ENCODE peak calls at places on chromosomes 6 and 20, in seven cellular contexts. One of them, this sample, is unnamed. For H3K36me3, the result is how much of the 10 kb centered on the place peaks cover.

GRCh38 chr6:63467247-63467954 is 104.9 kb upstream of the LOC128125822 start:
- DNase-seq in lower lobe of right lung: no peak
- DNase-seq in tibial artery: no peak
- DNase-seq in Panc1: no peak
- DNase-seq in psoas muscle: no peak
- DNase-seq in brain microvascular endothelial cell: no peak
- DNase-seq in stomach: no peak
- DNase-seq in this sample: no peak

GRCh38 chr6:108031968-108032367 is 42.6 kb downstream of the OSTM1 start:
- DNase-seq in stomach: no peak
- DNase-seq in lower lobe of right lung: no peak
- DNase-seq in psoas muscle: peak
- DNase-seq in Panc1: no peak
- DNase-seq in brain microvascular endothelial cell: no peak
- DNase-seq in tibial artery: no peak
- DNase-seq in this sample: no peak

GRCh38 chr6:106973841-106974336 is 640 bp downstream of the CD24 start:
- DNase-seq in Panc1: no peak
- DNase-seq in psoas muscle: no peak
- DNase-seq in lower lobe of right lung: peak
- DNase-seq in tibial artery: no peak
- DNase-seq in brain microvascular endothelial cell: no peak
- DNase-seq in stomach: peak
- DNase-seq in this sample: no peak

GRCh38 chr20:36628076-36628475 is 17.9 kb downstream of the SLA2 start:
- DNase-seq in psoas muscle: no peak
- DNase-seq in stomach: no peak
- DNase-seq in tibial artery: no peak
- DNase-seq in lower lobe of right lung: no peak
- DNase-seq in Panc1: no peak
- DNase-seq in brain microvascular endothelial cell: peak
- DNase-seq in this sample: no peak

GRCh38 chr6:12484519-12484918 is 194.4 kb downstream of the EDN1 start:
- DNase-seq in tibial artery: no peak
- DNase-seq in lower lobe of right lung: no peak
- DNase-seq in stomach: no peak
- DNase-seq in Panc1: no peak
- DNase-seq in psoas muscle: no peak
- DNase-seq in brain microvascular endothelial cell: no peak
- DNase-seq in this sample: no peak

GRCh38 chr6:107764684-107765460 is 59.2 kb downstream of the SCML4 start:
- DNase-seq in brain microvascular endothelial cell: no peak
- DNase-seq in Panc1: no peak
- DNase-seq in tibial artery: no peak
- DNase-seq in stomach: no peak
- DNase-seq in psoas muscle: no peak
- DNase-seq in lower lobe of right lung: no peak
- DNase-seq in this sample: no peak

GRCh38 chr6:129346964-129347363 is 363.0 kb downstream of the ARHGAP18 start:
- DNase-seq in psoas muscle: no peak
- DNase-seq in stomach: no peak
- DNase-seq in tibial artery: no peak
- DNase-seq in brain microvascular endothelial cell: no peak
- DNase-seq in Panc1: no peak
- DNase-seq in lower lobe of right lung: no peak
- DNase-seq in this sample: no peak

GRCh38 chr6:53986721-53987526 is 124.3 kb upstream of the MLIP start:
- DNase-seq in tibial artery: no peak
- DNase-seq in Panc1: no peak
- DNase-seq in lower lobe of right lung: no peak
- DNase-seq in stomach: no peak
- DNase-seq in brain microvascular endothelial cell: peak
- DNase-seq in psoas muscle: no peak
- DNase-seq in this sample: no peak

GRCh38 chr6:56671651-56672461 is 29.2 kb upstream of the DST start:
- DNase-seq in Panc1: no peak
- DNase-seq in brain microvascular endothelial cell: no peak
- DNase-seq in lower lobe of right lung: no peak
- DNase-seq in stomach: no peak
- DNase-seq in psoas muscle: peak
- DNase-seq in tibial artery: peak
- DNase-seq in this sample: no peak

GRCh38 chr20:460707-461106 is 1.6 kb downstream of the TBC1D20 start:
- DNase-seq in psoas muscle: no peak
- DNase-seq in tibial artery: peak
- DNase-seq in lower lobe of right lung: no peak
- DNase-seq in stomach: no peak
- DNase-seq in Panc1: no peak
- DNase-seq in brain microvascular endothelial cell: no peak
- DNase-seq in this sample: no peak

GRCh38 chr20:32674362-32674789 is 635 bp upstream of the C20orf203 start:
- DNase-seq in stomach: peak
- DNase-seq in Panc1: peak
- DNase-seq in lower lobe of right lung: no peak
- DNase-seq in tibial artery: no peak
- DNase-seq in psoas muscle: no peak
- DNase-seq in brain microvascular endothelial cell: peak
- DNase-seq in this sample: no peak

GRCh38 chr6:137882225-137882961 is 15.3 kb downstream of the TNFAIP3 start:
- DNase-seq in psoas muscle: no peak
- DNase-seq in brain microvascular endothelial cell: no peak
- DNase-seq in stomach: no peak
- DNase-seq in Panc1: no peak
- DNase-seq in tibial artery: no peak
- DNase-seq in lower lobe of right lung: no peak
- DNase-seq in this sample: no peak

GRCh38 chr6:137879301-137879700 is 12.2 kb downstream of the TNFAIP3 start:
- DNase-seq in stomach: no peak
- DNase-seq in psoas muscle: no peak
- DNase-seq in Panc1: no peak
- DNase-seq in tibial artery: no peak
- DNase-seq in brain microvascular endothelial cell: no peak
- DNase-seq in lower lobe of right lung: no peak
- DNase-seq in this sample: no peak

GRCh38 chr6:137881522-137881886 is 14.4 kb downstream of the TNFAIP3 start:
- DNase-seq in Panc1: no peak
- DNase-seq in lower lobe of right lung: no peak
- DNase-seq in stomach: no peak
- DNase-seq in psoas muscle: no peak
- DNase-seq in tibial artery: no peak
- DNase-seq in brain microvascular endothelial cell: no peak
- DNase-seq in this sample: no peak

GRCh38 chr6:137879885-137880430 is 12.9 kb downstream of the TNFAIP3 start:
- DNase-seq in psoas muscle: no peak
- DNase-seq in tibial artery: no peak
- DNase-seq in brain microvascular endothelial cell: no peak
- DNase-seq in Panc1: no peak
- DNase-seq in lower lobe of right lung: no peak
- DNase-seq in stomach: no peak
- DNase-seq in this sample: no peak

DNA sequence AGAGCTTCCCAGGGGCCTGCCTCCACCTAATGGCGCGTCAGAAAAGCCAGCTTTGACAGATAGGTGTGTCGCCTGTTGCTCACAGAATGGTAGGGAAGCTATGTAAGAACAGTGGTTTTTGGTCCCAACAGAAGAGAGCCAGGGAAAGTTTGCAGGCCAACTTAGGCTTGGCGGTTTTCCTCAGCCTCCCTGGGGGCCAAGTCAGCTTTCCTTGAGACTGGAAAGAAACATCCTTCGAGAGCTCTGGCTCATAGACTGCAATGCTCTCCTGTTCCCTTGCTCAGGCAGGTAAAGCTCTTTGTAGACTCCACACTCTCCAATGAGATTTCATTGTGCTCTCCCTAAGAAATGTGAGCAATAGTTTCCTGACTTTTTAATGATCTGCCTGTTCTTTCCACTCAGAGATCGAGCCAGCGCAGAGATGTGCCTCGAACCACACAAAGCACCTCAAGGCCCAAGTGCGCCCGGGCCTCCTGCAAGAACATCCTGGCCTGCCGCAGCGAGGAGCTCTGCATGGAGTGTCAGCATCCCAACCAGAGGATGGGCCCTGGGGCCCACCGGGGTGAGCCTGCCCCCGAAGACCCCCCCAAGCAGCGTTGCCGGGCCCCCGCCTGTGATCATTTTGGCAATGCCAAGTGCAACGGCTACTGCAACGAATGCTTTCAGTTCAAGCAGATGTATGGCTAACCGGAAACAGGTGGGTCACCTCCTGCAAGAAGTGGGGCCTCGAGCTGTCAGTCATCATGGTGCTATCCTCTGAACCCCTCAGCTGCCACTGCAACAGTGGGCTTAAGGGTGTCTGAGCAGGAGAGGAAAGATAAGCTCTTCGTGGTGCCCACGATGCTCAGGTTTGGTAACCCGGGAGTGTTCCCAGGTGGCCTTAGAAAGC is 13.8 kb downstream of the TNFAIP3 start:
- DNase-seq in tibial artery: no peak
- DNase-seq in brain microvascular endothelial cell: no peak
- DNase-seq in lower lobe of right lung: no peak
- DNase-seq in psoas muscle: no peak
- DNase-seq in Panc1: no peak
- DNase-seq in stomach: no peak
- DNase-seq in this sample: no peak
- H3K36me3 ChIP-seq in tibial artery: half or more
- H3K36me3 ChIP-seq in brain microvascular endothelial cell: half or more
- H3K36me3 ChIP-seq in lower lobe of right lung: half or more
- H3K36me3 ChIP-seq in psoas muscle: half or more
- H3K36me3 ChIP-seq in Panc1: under half
- H3K36me3 ChIP-seq in stomach: half or more
- H3K36me3 ChIP-seq in this sample: under half

GRCh38 chr6:154274175-154274574 is 82.4 kb downstream of the IPCEF1 start:
- DNase-seq in lower lobe of right lung: no peak
- DNase-seq in stomach: no peak
- DNase-seq in psoas muscle: no peak
- DNase-seq in Panc1: no peak
- DNase-seq in tibial artery: no peak
- DNase-seq in brain microvascular endothelial cell: no peak
- DNase-seq in this sample: no peak

GRCh38 chr6:154276810-154277577 is 79.6 kb downstream of the IPCEF1 start:
- DNase-seq in brain microvascular endothelial cell: no peak
- DNase-seq in Panc1: no peak
- DNase-seq in lower lobe of right lung: no peak
- DNase-seq in psoas muscle: no peak
- DNase-seq in stomach: no peak
- DNase-seq in tibial artery: no peak
- DNase-seq in this sample: no peak

DNA sequence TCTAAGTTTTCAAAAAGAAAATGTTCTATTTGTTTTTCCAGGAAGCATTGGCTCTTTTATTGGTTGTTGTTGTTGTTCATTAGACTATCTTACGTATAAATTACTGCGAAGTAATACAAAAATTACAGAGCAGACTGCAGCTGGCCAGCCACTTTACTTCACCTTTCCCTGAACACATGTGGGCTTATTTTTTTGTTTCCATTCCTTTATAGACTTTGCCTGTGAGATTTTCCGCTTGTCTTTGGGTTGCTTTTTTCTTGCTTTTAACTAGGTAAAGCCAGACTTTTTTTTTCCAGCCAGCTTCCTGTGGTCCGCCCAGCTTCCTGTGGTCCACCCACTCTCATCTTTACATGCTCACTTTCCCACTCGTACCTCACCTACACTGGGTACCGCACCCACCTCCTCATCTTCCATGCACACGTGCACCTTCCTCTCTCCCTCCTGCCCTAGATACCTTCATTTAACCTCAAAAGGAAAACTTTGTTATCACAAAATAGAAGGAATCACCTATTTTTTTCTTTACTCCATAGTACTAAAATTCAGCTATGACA is 79.0 kb downstream of the IPCEF1 start:
- DNase-seq in psoas muscle: no peak
- DNase-seq in Panc1: no peak
- DNase-seq in tibial artery: no peak
- DNase-seq in stomach: no peak
- DNase-seq in lower lobe of right lung: no peak
- DNase-seq in brain microvascular endothelial cell: no peak
- DNase-seq in this sample: no peak
- TF ChIP-seq CTCF in psoas muscle: no peak
- TF ChIP-seq CTCF in Panc1: peak
- TF ChIP-seq CTCF in tibial artery: peak
- TF ChIP-seq CTCF in stomach: no peak
- TF ChIP-seq CTCF in lower lobe of right lung: no peak
- TF ChIP-seq CTCF in brain microvascular endothelial cell: no peak
- TF ChIP-seq CTCF in this sample: no peak

GRCh38 chr6:29709178-29709576 is 14.1 kb upstream of the HLA-F start:
- DNase-seq in tibial artery: no peak
- DNase-seq in psoas muscle: no peak
- DNase-seq in Panc1: no peak
- DNase-seq in brain microvascular endothelial cell: no peak
- DNase-seq in lower lobe of right lung: no peak
- DNase-seq in stomach: no peak
- DNase-seq in this sample: no peak
- H3K4me3 ChIP-seq in tibial artery: no peak
- H3K4me3 ChIP-seq in psoas muscle: no peak
- H3K4me3 ChIP-seq in Panc1: no peak
- H3K4me3 ChIP-seq in brain microvascular endothelial cell: no peak
- H3K4me3 ChIP-seq in lower lobe of right lung: peak
- H3K4me3 ChIP-seq in stomach: no peak
- H3K4me3 ChIP-seq in this sample: no peak

DNA sequence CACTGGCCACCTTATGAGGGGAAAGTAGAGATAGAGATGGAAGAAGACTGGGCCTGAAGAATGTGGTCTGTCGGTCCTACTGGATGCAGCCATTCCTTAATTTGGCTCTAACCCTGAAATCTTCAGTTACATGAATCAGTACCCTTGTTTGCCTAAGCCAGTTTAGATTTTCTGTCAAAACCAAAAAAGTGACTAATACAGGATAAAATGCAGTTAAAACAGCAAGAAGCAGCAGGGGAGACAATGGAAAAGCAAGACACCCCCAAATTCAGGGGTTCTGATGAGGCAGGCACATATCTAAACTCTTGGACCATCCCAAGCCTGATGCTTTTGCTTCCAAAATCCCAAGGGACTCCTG is 17.4 kb upstream of the UBE2V1 start:
- DNase-seq in stomach: no peak
- DNase-seq in Panc1: no peak
- DNase-seq in lower lobe of right lung: no peak
- DNase-seq in brain microvascular endothelial cell: no peak
- DNase-seq in psoas muscle: no peak
- DNase-seq in tibial artery: no peak
- DNase-seq in this sample: no peak
- H3K36me3 ChIP-seq in stomach: under half
- H3K36me3 ChIP-seq in Panc1: under half
- H3K36me3 ChIP-seq in lower lobe of right lung: half or more
- H3K36me3 ChIP-seq in brain microvascular endothelial cell: half or more
- H3K36me3 ChIP-seq in psoas muscle: under half
- H3K36me3 ChIP-seq in tibial artery: half or more
- H3K36me3 ChIP-seq in this sample: under half

DNA sequence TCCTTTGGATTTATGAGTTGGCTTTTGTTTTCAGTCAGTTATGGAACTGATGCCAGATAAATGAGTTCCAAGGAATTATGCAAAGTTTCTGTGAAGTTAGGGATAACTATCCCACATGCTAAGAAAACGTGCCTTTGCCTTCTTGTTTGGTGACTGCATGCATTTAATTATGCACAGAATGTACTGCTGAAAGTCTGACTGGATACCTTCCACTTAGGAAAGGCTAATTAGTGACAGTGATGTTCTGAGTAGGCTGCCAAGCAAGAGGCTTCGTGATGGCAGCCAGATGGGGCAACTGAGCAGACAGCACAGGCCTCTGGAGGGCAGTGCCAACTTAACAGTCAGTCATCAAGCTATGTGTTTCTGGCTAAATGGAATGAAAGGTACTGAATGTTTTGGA is 289.9 kb downstream of the CD109 start:
- DNase-seq in psoas muscle: no peak
- DNase-seq in lower lobe of right lung: no peak
- DNase-seq in Panc1: no peak
- DNase-seq in stomach: no peak
- DNase-seq in brain microvascular endothelial cell: no peak
- DNase-seq in tibial artery: no peak
- DNase-seq in this sample: peak
- TF ChIP-seq CTCF in psoas muscle: no peak
- TF ChIP-seq CTCF in lower lobe of right lung: no peak
- TF ChIP-seq CTCF in Panc1: peak
- TF ChIP-seq CTCF in stomach: no peak
- TF ChIP-seq CTCF in brain microvascular endothelial cell: peak
- TF ChIP-seq CTCF in tibial artery: no peak
- TF ChIP-seq CTCF in this sample: peak

This sample was measured in BJ.